ENCODE peak calls at places on chromosomes 16 and 17, in four cellular contexts. B is Karpas-422, Q is endothelial cell of umbilical vein, Z is GM23248. R is an unnamed sample.

GRCh38 chr17:49390548-49391324 is 23.9 kb downstream of the PHB1 start:
- DNase-seq in Q (peak; percentile 29), Z (no peak), B (peak; percentile 70), R (no peak)

GRCh38 chr17:82214012-82214628 is 1.5 kb upstream of the CCDC57 start:
- DNase-seq in Z (no peak), B (no peak), Q (no peak), R (peak; percentile 72)

GRCh38 chr17:20307325-20307910 is 159.9 kb downstream of the LGALS9B start:
- DNase-seq in Z (no peak), B (no peak), Q (no peak), R (no peak)

GRCh38 chr17:79325707-79326106 is 251.1 kb downstream of the ENGASE start:
- DNase-seq in Q (no peak), Z (peak; percentile 14), B (no peak), R (no peak)

GRCh38 chr17:67546578-67547527 is 169.8 kb downstream of the PITPNC1 start:
- DNase-seq in Z (peak; percentile 38), B (no peak), Q (peak; percentile 35), R (peak; percentile 72)

GRCh38 chr17:49572806-49573420 is 2.8 kb upstream of the NXPH3 start:
- DNase-seq in B (no peak), Q (no peak), Z (no peak), R (peak; percentile 71)

GRCh38 chr17:29711588-29712385 is 89.1 kb upstream of the CORO6 start:
- DNase-seq in Q (no peak), Z (no peak), B (peak; percentile 34), R (no peak)

GRCh38 chr17:67258836-67259468 is 14.0 kb upstream of the HELZ start:
- DNase-seq in Z (no peak), Q (no peak), B (no peak), R (no peak)

GRCh38 chr17:330993-331701 is 21.5 kb downstream of the RPH3AL start:
- DNase-seq in Z (no peak), Q (no peak), B (peak; percentile 23), R (no peak)

GRCh38 chr16:88783391-88784073 is 1.5 kb downstream of the PIEZO1 start:
- DNase-seq in Z (peak; percentile 61), B (no peak), Q (peak; percentile 83), R (no peak)

GRCh38 chr16:66437391-66437945 is 10.4 kb downstream of the BEAN1 start:
- DNase-seq in B (no peak), Q (no peak), Z (no peak), R (no peak)

GRCh38 chr17:35147313-35147982 is at the start of gene UNC45B:
- DNase-seq in Q (no peak), B (no peak), Z (no peak), R (no peak)

GRCh38 chr17:35146214-35146833 is 1.3 kb upstream of the UNC45B start:
- DNase-seq in Z (no peak), B (no peak), Q (no peak), R (no peak)

GRCh38 chr17:35149941-35150340 is 2.3 kb downstream of the UNC45B start:
- DNase-seq in B (no peak), Z (no peak), Q (no peak), R (peak; percentile 57)

GRCh38 chr17:35144840-35145239 is 2.7 kb upstream of the NLE1 start:
- DNase-seq in Z (no peak), B (no peak), Q (no peak), R (no peak)

GRCh38 chr17:35148144-35148543 is 527 bp downstream of the UNC45B start:
- DNase-seq in Z (no peak), B (no peak), Q (no peak), R (peak; percentile 50)
- H3K27ac ChIP-seq in Z (no peak overlapping the region), B (no peak overlapping the region), Q (no peak overlapping the region), R (peak overlapping the region; percentile 68)

DNA sequence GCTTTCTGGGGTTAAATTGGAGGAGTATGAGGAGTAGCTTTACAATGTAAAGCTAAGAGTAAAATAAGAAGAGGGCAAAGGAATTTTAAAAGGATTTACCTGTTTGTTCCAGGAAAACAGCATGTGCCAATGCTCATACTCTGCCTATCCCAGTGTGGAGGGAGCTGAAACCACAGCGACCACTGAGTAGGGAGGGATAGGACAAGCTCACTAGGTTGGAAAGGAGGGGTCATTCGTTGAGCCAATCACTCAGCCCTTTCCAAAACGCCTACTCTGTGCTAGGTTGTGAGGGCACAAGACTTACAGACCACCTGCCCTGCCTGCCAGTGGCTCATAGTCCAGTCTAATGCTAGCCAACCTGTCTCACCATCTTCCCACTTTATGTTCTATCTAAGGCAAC is 1.1 kb upstream of the DNAJC7 start:
- DNase-seq in B (no peak), Z (no peak), Q (no peak), R (no peak)
- H3K4me3 ChIP-seq in B (peak overlapping the region; percentile 82), Z (peak overlapping the region; percentile 95), Q (no peak overlapping the region), R (peak overlapping the region; percentile 97)

GRCh38 chr17:43210576-43210975 is 1.1 kb upstream of the TMEM106A start:
- DNase-seq in B (no peak), Q (no peak), Z (no peak), R (no peak)

GRCh38 chr17:43211480-43212402 is at the start of gene TMEM106A:
- DNase-seq in Q (peak; percentile 87), Z (peak; percentile 94), B (peak; percentile 91), R (peak; percentile 89)

GRCh38 chr17:43211123-43211479 is 574 bp upstream of the TMEM106A start:
- DNase-seq in Z (peak; percentile 17), Q (no peak), B (no peak), R (no peak)

GRCh38 chr17:43213545-43213944 is 1.9 kb downstream of the TMEM106A start:
- DNase-seq in B (no peak), Q (no peak), Z (peak; percentile 55), R (no peak)

DNA sequence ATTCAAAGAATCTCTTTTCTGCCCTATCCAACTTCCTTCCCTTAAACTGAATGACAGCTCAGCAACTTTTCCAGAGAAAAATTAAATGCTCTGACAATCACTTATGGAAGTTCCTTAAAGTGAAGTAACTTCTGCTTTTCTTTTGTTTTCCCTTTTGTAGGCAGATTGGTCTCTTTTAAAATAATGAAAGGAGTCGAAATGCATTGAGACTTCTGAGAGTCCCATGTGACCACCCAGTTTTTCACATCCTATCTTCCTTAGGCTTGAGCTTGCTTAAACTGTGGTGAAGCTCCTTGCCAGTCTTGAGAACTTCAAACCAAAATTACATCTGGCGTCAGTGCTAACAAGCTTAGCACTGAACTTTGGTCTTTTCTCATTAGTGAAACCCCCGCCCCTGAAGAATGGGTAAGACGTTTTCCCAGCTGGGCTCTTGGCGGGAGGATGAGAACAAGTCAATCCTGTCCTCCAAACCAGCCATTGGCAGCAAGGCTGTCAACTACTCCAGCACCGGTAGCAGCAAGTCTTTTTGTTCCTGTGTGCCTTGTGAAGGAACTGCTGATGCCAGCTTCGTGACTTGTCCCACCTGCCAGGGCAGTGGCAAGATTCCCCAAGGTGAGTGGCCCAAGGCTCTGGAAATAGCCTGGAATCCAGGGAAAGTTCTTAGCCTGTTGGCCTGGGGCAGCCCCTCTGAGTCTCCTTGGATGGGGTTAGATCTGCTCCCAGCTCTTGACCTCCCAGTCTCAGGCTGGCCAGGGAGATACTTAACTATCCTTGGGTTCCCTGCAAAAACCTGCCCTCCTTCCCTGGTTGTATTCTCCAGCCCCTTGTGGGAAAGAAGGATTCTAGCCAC is 1.2 kb downstream of the TMEM106A start:
- DNase-seq in Z (peak; percentile 32), B (peak; percentile 53), Q (no peak), R (no peak)
- H3K27ac ChIP-seq in Z (peak overlapping the region; percentile 83), B (peak overlapping the region; percentile 50), Q (peak overlapping the region; percentile 37), R (peak overlapping the region; percentile 77)

DNA sequence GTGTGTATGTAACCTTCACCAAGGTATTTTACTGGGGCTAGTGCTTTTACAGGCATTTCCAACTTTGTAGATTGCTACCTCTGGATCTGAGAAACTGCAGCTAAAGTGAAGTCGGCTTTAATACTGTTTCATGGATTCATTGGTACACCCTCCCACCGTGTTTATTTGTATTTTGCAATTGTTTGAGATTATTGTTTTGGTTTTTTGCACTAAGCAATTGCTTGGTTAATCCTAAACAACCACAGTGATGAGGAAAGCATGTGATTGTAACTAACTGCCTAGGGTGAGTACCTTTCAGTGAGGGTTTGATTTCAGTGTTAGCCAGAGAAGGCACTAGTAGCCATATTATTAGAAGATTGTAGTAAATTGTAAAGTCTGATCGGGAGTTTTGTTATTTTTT is 3.3 kb downstream of the LUC7L3 start:
- DNase-seq in Z (peak; percentile 30), B (no peak), Q (no peak), R (no peak)
- H3K4me3 ChIP-seq in Z (peak overlapping the region; percentile 10), B (no peak overlapping the region), Q (no peak overlapping the region), R (peak overlapping the region; percentile 33)

GRCh38 chr17:36791150-36791653 is 146.1 kb upstream of the LHX1 start:
- DNase-seq in Q (no peak), B (no peak), Z (no peak), R (no peak)
- H3K27ac ChIP-seq in Q (no peak overlapping the region), B (no peak overlapping the region), Z (no peak overlapping the region), R (no peak overlapping the region)